ENCODE peak calls at places on chromosomes 16 and 17, in nine cellular contexts. M is Peyer's patch; C is CD8-positive, alpha-beta T cell; I is endothelial cell of umbilical vein; H is cardiac muscle cell; A is fibroblast of lung; K is lung; E is esophagus muscularis mucosa; T is psoas muscle. Y is an unnamed sample.

GRCh38 chr17:2343421-2343820 is 6.1 kb downstream of the SGSM2 start:
- DNase-seq in E (no peak), M (peak; percentile 90), K (no peak), A (no peak), C (peak; percentile 54), H (no peak), I (no peak), T (no peak), Y (no peak)

GRCh38 chr17:77126519-77126918 is 14.2 kb upstream of the SEC14L1 start:
- DNase-seq in C (no peak), I (peak; percentile 73), E (no peak), K (no peak), H (no peak), M (peak; percentile 57), T (no peak), A (no peak), Y (no peak)

GRCh38 chr16:19771040-19771439 is 53.0 kb downstream of the IQCK start:
- DNase-seq in I (no peak), K (no peak), A (no peak), T (no peak), E (no peak), M (no peak), C (no peak), H (no peak), Y (no peak)

GRCh38 chr17:55768946-55769624 is 18.2 kb downstream of the PCTP start:
- DNase-seq in C (no peak), E (no peak), T (no peak), K (no peak), M (no peak), I (no peak), A (peak; percentile 4), H (no peak), Y (no peak)

GRCh38 chr16:65534121-65534528 is 412.3 kb upstream of the CDH11 start:
- DNase-seq in M (no peak), T (no peak), E (peak; percentile 53), H (no peak), A (peak; percentile 66), C (no peak), K (no peak), I (no peak), Y (no peak)

GRCh38 chr16:86597880-86598606 is 19.7 kb downstream of the FOXL1 start:
- DNase-seq in C (no peak), I (no peak), A (peak; percentile 70), K (no peak), M (no peak), E (no peak), T (no peak), H (no peak), Y (peak; percentile 89)

GRCh38 chr17:1438593-1439083 is 17.4 kb downstream of the CRK start:
- DNase-seq in H (no peak), A (peak; percentile 66), T (no peak), M (no peak), I (no peak), C (no peak), E (no peak), K (no peak), Y (no peak)

GRCh38 chr17:8894189-8894611 is 26.7 kb upstream of the PIK3R6 start:
- DNase-seq in H (no peak), M (peak; percentile 44), T (no peak), K (no peak), C (no peak), I (no peak), A (no peak), E (no peak), Y (no peak)

GRCh38 chr16:3698941-3699340 is 18.4 kb downstream of the TRAP1 start:
- DNase-seq in I (no peak), C (no peak), T (peak; percentile 25), K (no peak), H (no peak), E (no peak), M (no peak), A (peak; percentile 22), Y (no peak)

GRCh38 chr17:58394534-58395223 is 22.7 kb downstream of the RNF43 start:
- DNase-seq in H (no peak), C (no peak), E (no peak), M (peak; percentile 69), K (no peak), I (no peak), T (no peak), A (no peak), Y (no peak)

GRCh38 chr16:23505180-23505665 is 5.1 kb downstream of the GGA2 start:
- DNase-seq in M (no peak), T (no peak), K (no peak), E (no peak), A (peak; percentile 39), C (no peak), H (no peak), I (no peak), Y (no peak)

DNA sequence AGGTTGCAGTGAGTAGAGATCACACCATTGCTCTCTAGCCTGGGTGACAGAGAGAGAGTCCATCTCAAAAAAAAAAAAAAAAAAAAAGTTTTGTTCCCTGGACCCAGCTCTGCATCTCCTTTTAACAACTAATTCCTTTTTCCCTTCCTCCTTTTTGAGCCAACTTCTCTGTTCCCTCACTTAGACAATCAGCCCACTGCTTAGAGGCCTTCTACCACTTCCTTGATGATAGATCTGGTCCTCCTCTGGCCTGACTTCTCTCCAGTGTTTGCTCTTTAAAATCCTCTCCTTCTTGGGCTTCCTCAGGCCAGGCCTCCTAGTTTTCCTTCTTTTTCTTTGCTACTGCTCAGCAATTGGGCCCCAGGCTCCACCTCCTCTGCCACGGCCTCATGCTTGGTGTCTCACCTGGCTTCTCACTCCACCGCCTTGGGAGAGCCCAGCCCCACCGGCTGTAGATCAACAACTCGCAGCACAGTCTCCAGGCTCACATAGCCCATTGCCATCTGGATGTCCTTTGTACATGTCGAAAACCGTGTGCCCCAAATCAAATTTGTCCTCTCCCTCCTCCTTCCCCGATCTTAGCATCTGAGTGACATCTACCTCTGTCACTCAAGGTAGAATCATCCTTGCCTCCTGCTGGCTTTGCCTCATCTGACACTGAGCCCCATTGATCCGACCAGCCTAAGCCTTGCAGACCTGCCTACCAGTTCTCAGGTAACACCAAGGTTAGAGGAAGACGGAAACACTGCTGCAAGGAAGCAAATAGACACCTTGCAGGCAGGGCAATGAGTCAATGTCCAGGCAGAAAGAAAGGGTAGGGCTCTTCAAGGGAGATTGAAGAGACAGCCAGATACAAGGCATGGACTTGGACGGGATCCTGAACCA is 17.4 kb downstream of the ARHGAP27 start:
- DNase-seq in I (no peak), A (no peak), C (no peak), K (no peak), T (no peak), H (no peak), M (peak; percentile 73), E (no peak), Y (no peak)
- H3K4me1 ChIP-seq in I (peaks cover 7% of the 10 kb centered on the region), A (no peaks in the 10 kb centered on the region), C (peaks cover 14% of the 10 kb centered on the region), K (peaks cover 24% of the 10 kb centered on the region), T (peaks cover 13% of the 10 kb centered on the region), H (peaks cover 8% of the 10 kb centered on the region), M (peaks cover 18% of the 10 kb centered on the region), E (peaks cover 21% of the 10 kb centered on the region), Y (no peaks in the 10 kb centered on the region)

DNA sequence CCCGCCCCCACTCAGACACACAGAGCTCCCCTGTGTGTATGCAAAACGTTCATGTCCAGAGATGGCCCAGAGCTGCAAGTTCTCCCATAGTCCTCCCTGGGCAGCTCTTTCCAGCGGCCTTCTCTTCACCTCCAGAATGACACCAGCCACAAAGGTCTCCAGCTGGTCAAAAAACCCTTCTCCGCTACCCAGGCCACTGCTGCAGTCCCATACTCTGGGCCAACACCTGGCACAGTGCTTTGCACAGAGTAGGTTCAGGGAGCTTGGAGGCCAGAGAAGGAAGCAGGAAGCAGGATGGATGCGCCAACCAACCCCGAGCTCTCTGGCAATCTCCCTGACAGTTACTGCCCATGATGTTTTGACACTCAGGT is 1.1 kb upstream of the STAT5B start:
- DNase-seq in M (peak; percentile 47), E (no peak), K (no peak), C (no peak), A (no peak), I (no peak), H (no peak), T (no peak), Y (no peak)
- H3K4me3 ChIP-seq in M (no peak overlapping the region), E (peak overlapping the region; percentile 96), K (no peak overlapping the region), C (no peak overlapping the region), A (no peak overlapping the region), I (no peak overlapping the region), H (no peak overlapping the region), T (peak overlapping the region; percentile 93), Y (peak overlapping the region; percentile 93)

DNA sequence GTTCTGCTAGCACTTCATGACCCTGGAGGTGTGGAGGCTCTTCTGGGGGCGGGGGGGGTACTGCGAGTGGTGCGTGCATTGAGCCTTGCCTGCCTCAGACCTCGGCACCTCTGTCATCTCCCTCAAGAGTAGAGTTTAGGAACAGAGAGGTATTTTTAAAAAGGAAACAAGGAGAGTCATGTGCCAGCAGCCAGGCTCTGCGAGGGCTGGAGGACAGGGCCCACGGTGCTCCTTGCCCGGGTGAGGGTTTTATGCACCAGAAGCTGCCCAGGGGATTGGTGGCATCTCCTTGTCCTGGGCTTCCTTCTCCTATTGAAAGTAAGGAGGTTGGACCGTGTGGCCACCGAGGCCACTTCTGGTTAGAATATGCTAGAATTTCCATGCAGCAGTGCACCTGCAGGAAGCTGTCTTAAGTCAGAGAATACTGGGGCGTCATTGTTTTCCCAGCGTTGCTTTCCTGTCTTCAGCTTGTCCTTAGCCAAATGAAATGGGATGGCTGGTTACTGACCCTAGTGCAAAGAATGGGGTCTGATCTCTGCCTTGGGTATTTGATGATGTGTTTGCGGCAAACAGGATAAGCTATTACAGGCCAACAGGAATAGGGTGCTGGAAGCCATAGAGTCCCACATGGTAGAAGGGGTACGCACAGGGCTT is 3.2 kb downstream of the CBX2 start:
- DNase-seq in A (no peak), M (no peak), E (no peak), H (no peak), C (no peak), I (no peak), T (no peak), K (no peak), Y (no peak)
- TF ChIP-seq CTCF in A (no peak), M (no peak), E (no peak), H (no peak), C (no peak), I (no peak), T (no peak), K (no peak), Y (no peak)

GRCh38 chr17:69812240-69812837 is 262.7 kb upstream of the KCNJ16 start:
- DNase-seq in K (no peak), H (no peak), I (no peak), M (no peak), E (no peak), A (peak; percentile 10), C (no peak), T (no peak), Y (no peak)

GRCh38 chr17:69814031-69814430 is 261.0 kb upstream of the KCNJ16 start:
- DNase-seq in A (no peak), M (no peak), K (no peak), C (no peak), H (no peak), I (no peak), E (no peak), T (no peak), Y (no peak)

GRCh38 chr17:69810326-69811035 is 264.5 kb upstream of the KCNJ16 start:
- DNase-seq in H (no peak), C (no peak), E (no peak), T (no peak), K (no peak), I (no peak), M (no peak), A (peak; percentile 26), Y (no peak)

DNA sequence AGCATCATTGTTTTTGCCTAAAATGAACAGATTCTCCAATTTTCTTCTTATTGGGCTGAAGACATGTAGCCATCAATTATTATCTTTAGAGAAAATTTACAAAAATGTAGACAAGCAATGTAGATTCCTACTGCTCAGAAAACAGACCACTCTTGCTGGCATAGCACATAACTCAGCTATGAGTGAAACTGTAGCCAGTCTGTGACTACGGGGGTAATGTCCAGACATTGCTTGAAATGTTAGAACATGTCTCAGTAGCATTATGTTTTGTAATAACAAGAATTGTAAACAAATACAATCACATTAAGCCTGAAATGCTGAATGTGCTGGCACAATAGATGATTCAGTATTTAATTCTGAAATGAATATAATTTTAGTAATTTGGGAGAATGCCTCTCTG is 265.7 kb upstream of the KCNJ16 start:
- DNase-seq in K (no peak), M (no peak), I (no peak), T (no peak), A (peak; percentile 19), E (no peak), H (no peak), C (no peak), Y (no peak)
- H3K4me1 ChIP-seq in K (no peaks in the 10 kb centered on the region), M (no peaks in the 10 kb centered on the region), I (peaks cover 11% of the 10 kb centered on the region), T (no peaks in the 10 kb centered on the region), A (no peaks in the 10 kb centered on the region), E (no peaks in the 10 kb centered on the region), H (no peaks in the 10 kb centered on the region), C (no peaks in the 10 kb centered on the region), Y (no peaks in the 10 kb centered on the region)

Y was measured in ascending aorta.